ENCODE peak calls at places on chromosomes 2 and 18, in eight cellular contexts. B is activated CD4-positive, alpha-beta memory T cell treated with anti-CD3 and anti-CD28 coated beads for 36 hours; K is foreskin fibroblast; W is colonic mucosa; Q is adrenal gland; U is iris pigment epithelial cell; T is NCI-H1092; G is activated naive CD4-positive, alpha-beta T cell treated with anti-CD3 and anti-CD28 coated beads for 36 hours. Z is an unnamed sample.

GRCh38 chr2:12817870-12818269 is 101.1 kb downstream of the TRIB2 start:
- DNase-seq in B (peak), K (no peak), W (no peak), Q (no peak), U (no peak), T (no peak), G (no peak), Z (no peak)

GRCh38 chr2:96463119-96463518 is 42.0 kb downstream of the NEURL3 start:
- DNase-seq in B (no peak), K (no peak), W (no peak), Q (no peak), U (no peak), T (no peak), G (no peak), Z (no peak)

GRCh38 chr18:45248240-45248903 is 366.9 kb upstream of the SLC14A2 start:
- DNase-seq in B (no peak), K (peak), W (no peak), Q (no peak), U (peak), T (no peak), G (no peak), Z (no peak)

GRCh38 chr2:195648780-195649179 is 8.2 kb upstream of the SLC39A10 start:
- DNase-seq in B (no peak), K (no peak), W (no peak), Q (no peak), U (no peak), T (no peak), G (peak), Z (peak)

GRCh38 chr2:25381502-25381901 is 39.8 kb upstream of the DNMT3A start:
- DNase-seq in B (peak), K (no peak), W (no peak), Q (no peak), U (no peak), T (no peak), G (no peak), Z (no peak)

GRCh38 chr2:36975306-36975705 is 9.0 kb upstream of the STRN start:
- DNase-seq in B (no peak), K (no peak), W (no peak), Q (no peak), U (no peak), T (no peak), G (no peak), Z (no peak)

GRCh38 chr2:43345391-43345813 is 119.0 kb upstream of the ZFP36L2 start:
- DNase-seq in B (no peak), K (no peak), W (no peak), Q (peak), U (peak), T (no peak), G (no peak), Z (no peak)

GRCh38 chr2:17036343-17036742 is 370.7 kb upstream of the CYRIA start:
- DNase-seq in B (no peak), K (no peak), W (no peak), Q (no peak), U (no peak), T (no peak), G (no peak), Z (no peak)

GRCh38 chr18:47343291-47343690 is 91.8 kb upstream of the SKOR2 start:
- DNase-seq in B (no peak), K (peak), W (no peak), Q (no peak), U (no peak), T (no peak), G (no peak), Z (no peak)

GRCh38 chr2:39990335-39990734 is 211.3 kb upstream of the THUMPD2 start:
- DNase-seq in B (no peak), K (no peak), W (no peak), Q (no peak), U (no peak), T (no peak), G (no peak), Z (no peak)

GRCh38 chr2:127565261-127566138 is 30.0 kb downstream of the MYO7B start:
- DNase-seq in B (no peak), K (no peak), W (no peak), Q (no peak), U (no peak), T (no peak), G (no peak), Z (no peak)

GRCh38 chr18:50879302-50880107 is 587 bp downstream of the ME2 start:
- DNase-seq in B (peak), K (peak), W (peak), Q (peak), U (peak), T (peak), G (peak), Z (peak)

GRCh38 chr2:107511970-107512789 is 314.5 kb upstream of the RGPD4 start:
- DNase-seq in B (no peak), K (no peak), W (no peak), Q (no peak), U (no peak), T (peak), G (no peak), Z (no peak)

GRCh38 chr2:71939588-71940535 is 207.8 kb downstream of the CYP26B1 start:
- DNase-seq in B (no peak), K (no peak), W (peak), Q (no peak), U (no peak), T (no peak), G (no peak), Z (no peak)

Z was measured in Jurkat, Clone E6-1.